ENCODE peak calls at places on chromosomes 7 and 10, in four cellular contexts. One of them, this sample, is unnamed.

GRCh38 chr7:123410273-123410928 is 124.0 kb downstream of the IQUB start:
- DNase-seq in endothelial cell of umbilical vein: peak; percentile 29
- DNase-seq in foreskin fibroblast: no peak
- DNase-seq in H9: no peak
- DNase-seq in this sample: no peak

GRCh38 chr7:139823855-139824670 is 5.0 kb upstream of the TBXAS1 start:
- DNase-seq in H9: no peak
- DNase-seq in endothelial cell of umbilical vein: no peak
- DNase-seq in foreskin fibroblast: peak; percentile 46
- DNase-seq in this sample: no peak

GRCh38 chr7:26365077-26365896 is 73.6 kb downstream of the SNX10 start:
- DNase-seq in endothelial cell of umbilical vein: peak; percentile 88
- DNase-seq in H9: no peak
- DNase-seq in foreskin fibroblast: peak; percentile 82
- DNase-seq in this sample: peak; percentile 38

GRCh38 chr7:65722361-65722792 is 150.5 kb upstream of the VKORC1L1 start:
- DNase-seq in H9: peak; percentile 80
- DNase-seq in foreskin fibroblast: peak; percentile 56
- DNase-seq in endothelial cell of umbilical vein: peak; percentile 28
- DNase-seq in this sample: no peak

GRCh38 chr7:139683137-139683871 is 94.5 kb downstream of the HIPK2 start:
- DNase-seq in endothelial cell of umbilical vein: no peak
- DNase-seq in foreskin fibroblast: peak; percentile 60
- DNase-seq in H9: no peak
- DNase-seq in this sample: no peak

GRCh38 chr7:33853361-33854062 is 51.8 kb upstream of the BMPER start:
- DNase-seq in endothelial cell of umbilical vein: no peak
- DNase-seq in H9: no peak
- DNase-seq in foreskin fibroblast: peak; percentile 95
- DNase-seq in this sample: no peak

GRCh38 chr7:77627307-77627671 is 69.0 kb upstream of the RSBN1L start:
- DNase-seq in endothelial cell of umbilical vein: no peak
- DNase-seq in foreskin fibroblast: no peak
- DNase-seq in H9: no peak
- DNase-seq in this sample: no peak

GRCh38 chr7:144818516-144818915 is 17.3 kb downstream of the TPK1 start:
- DNase-seq in H9: no peak
- DNase-seq in endothelial cell of umbilical vein: peak; percentile 46
- DNase-seq in foreskin fibroblast: no peak
- DNase-seq in this sample: no peak

GRCh38 chr7:70539196-70539595 is 592.7 kb upstream of the GALNT17 start:
- DNase-seq in H9: no peak
- DNase-seq in endothelial cell of umbilical vein: no peak
- DNase-seq in foreskin fibroblast: no peak
- DNase-seq in this sample: no peak

GRCh38 chr7:22150221-22150620 is 204.5 kb upstream of the CDCA7L start:
- DNase-seq in H9: no peak
- DNase-seq in foreskin fibroblast: no peak
- DNase-seq in endothelial cell of umbilical vein: peak; percentile 43
- DNase-seq in this sample: no peak

GRCh38 chr10:22253578-22253882 is 35.7 kb upstream of the EBLN1 start:
- DNase-seq in endothelial cell of umbilical vein: peak; percentile 6
- DNase-seq in foreskin fibroblast: peak; percentile 24
- DNase-seq in H9: no peak
- DNase-seq in this sample: no peak

GRCh38 chr10:47351899-47352815 is 4.0 kb downstream of the RBP3 start:
- DNase-seq in foreskin fibroblast: no peak
- DNase-seq in endothelial cell of umbilical vein: no peak
- DNase-seq in H9: peak; percentile 44
- DNase-seq in this sample: no peak

GRCh38 chr10:33240931-33241330 is 93.5 kb downstream of the NRP1 start:
- DNase-seq in foreskin fibroblast: peak; percentile 81
- DNase-seq in H9: no peak
- DNase-seq in endothelial cell of umbilical vein: no peak
- DNase-seq in this sample: peak; percentile 68

GRCh38 chr7:105614341-105614840 is 33.1 kb upstream of the EFCAB10 start:
- DNase-seq in H9: no peak
- DNase-seq in foreskin fibroblast: no peak
- DNase-seq in endothelial cell of umbilical vein: no peak
- DNase-seq in this sample: no peak

GRCh38 chr7:118109607-118110006 is 74.4 kb upstream of the LSM8 start:
- DNase-seq in endothelial cell of umbilical vein: no peak
- DNase-seq in H9: no peak
- DNase-seq in foreskin fibroblast: no peak
- DNase-seq in this sample: no peak

GRCh38 chr7:6536899-6537298 is 14.4 kb downstream of the GRID2IP start:
- DNase-seq in foreskin fibroblast: no peak
- DNase-seq in H9: peak; percentile 94
- DNase-seq in endothelial cell of umbilical vein: no peak
- DNase-seq in this sample: no peak

GRCh38 chr7:104971290-104972071 is 42.5 kb upstream of the KMT2E start:
- DNase-seq in H9: no peak
- DNase-seq in endothelial cell of umbilical vein: peak; percentile 78
- DNase-seq in foreskin fibroblast: peak; percentile 78
- DNase-seq in this sample: no peak

GRCh38 chr7:106346678-106347217 is 62.0 kb upstream of the NAMPT start:
- DNase-seq in endothelial cell of umbilical vein: peak; percentile 7
- DNase-seq in foreskin fibroblast: peak; percentile 94
- DNase-seq in H9: no peak
- DNase-seq in this sample: peak; percentile 83

GRCh38 chr10:22988581-22989360 is 60.9 kb downstream of the ARMC3 start:
- DNase-seq in H9: no peak
- DNase-seq in endothelial cell of umbilical vein: peak; percentile 71
- DNase-seq in foreskin fibroblast: peak; percentile 81
- DNase-seq in this sample: no peak

GRCh38 chr7:150806863-150807262 is 6.3 kb downstream of the TMEM176A start:
- DNase-seq in foreskin fibroblast: no peak
- DNase-seq in endothelial cell of umbilical vein: no peak
- DNase-seq in H9: no peak
- DNase-seq in this sample: no peak
- TF ChIP-seq CTCF in foreskin fibroblast: no peak
- TF ChIP-seq CTCF in endothelial cell of umbilical vein: no peak
- TF ChIP-seq CTCF in H9: no peak
- TF ChIP-seq CTCF in this sample: no peak

GRCh38 chr10:123897146-123897545 is 5.5 kb upstream of the CPXM2 start:
- DNase-seq in foreskin fibroblast: no peak
- DNase-seq in H9: no peak
- DNase-seq in endothelial cell of umbilical vein: no peak
- DNase-seq in this sample: no peak
- TF ChIP-seq CTCF in foreskin fibroblast: peak; percentile 7
- TF ChIP-seq CTCF in H9: peak; percentile 81
- TF ChIP-seq CTCF in endothelial cell of umbilical vein: no peak
- TF ChIP-seq CTCF in this sample: peak; percentile 15

DNA sequence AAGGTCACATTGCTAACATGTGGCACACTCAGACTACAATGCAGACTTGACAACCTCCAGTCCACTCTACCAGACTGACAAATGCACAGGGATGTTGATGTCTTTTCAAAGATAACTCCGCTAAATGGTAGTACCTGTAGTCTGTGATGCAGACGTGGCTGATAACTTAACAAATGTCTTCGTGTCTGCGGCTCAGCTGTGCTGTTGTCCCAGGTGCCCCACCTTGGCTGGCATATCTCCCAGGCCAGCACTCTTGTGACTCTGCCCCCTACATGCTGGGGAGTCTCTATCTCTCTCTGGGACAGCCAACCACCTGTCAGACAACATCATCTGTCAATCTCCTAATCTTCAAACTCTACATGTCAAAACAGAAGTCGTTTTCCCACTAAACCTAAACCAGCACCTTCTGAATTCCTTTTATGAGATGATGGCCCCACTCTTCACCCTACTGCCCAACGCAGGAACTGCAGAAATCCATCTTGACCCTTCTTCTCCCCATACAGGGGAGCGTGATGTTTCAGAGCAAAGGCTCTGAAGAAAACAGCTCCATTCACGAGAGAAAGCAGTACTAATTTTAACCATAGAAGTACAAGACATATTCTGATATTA is 156.4 kb downstream of the USP6NL start:
- DNase-seq in H9: peak; percentile 37
- DNase-seq in endothelial cell of umbilical vein: no peak
- DNase-seq in foreskin fibroblast: no peak
- DNase-seq in this sample: no peak
- TF ChIP-seq CTCF in H9: peak; percentile 63
- TF ChIP-seq CTCF in endothelial cell of umbilical vein: no peak
- TF ChIP-seq CTCF in foreskin fibroblast: no peak
- TF ChIP-seq CTCF in this sample: no peak

GRCh38 chr10:86585726-86586048 is 64.1 kb upstream of the WAPL start:
- DNase-seq in foreskin fibroblast: no peak
- DNase-seq in H9: no peak
- DNase-seq in endothelial cell of umbilical vein: no peak
- DNase-seq in this sample: no peak
- TF ChIP-seq CTCF in foreskin fibroblast: no peak
- TF ChIP-seq CTCF in H9: no peak
- TF ChIP-seq CTCF in endothelial cell of umbilical vein: no peak
- TF ChIP-seq CTCF in this sample: no peak

GRCh38 chr10:71718165-71718678 is 1.4 kb downstream of the C10orf105 start:
- DNase-seq in foreskin fibroblast: no peak
- DNase-seq in H9: no peak
- DNase-seq in endothelial cell of umbilical vein: no peak
- DNase-seq in this sample: no peak

GRCh38 chr10:71716406-71716805 is 3.2 kb downstream of the C10orf105 start:
- DNase-seq in foreskin fibroblast: no peak
- DNase-seq in H9: no peak
- DNase-seq in endothelial cell of umbilical vein: no peak
- DNase-seq in this sample: no peak

GRCh38 chr10:71715860-71716259 is 3.7 kb downstream of the C10orf105 start:
- DNase-seq in foreskin fibroblast: no peak
- DNase-seq in endothelial cell of umbilical vein: no peak
- DNase-seq in H9: no peak
- DNase-seq in this sample: no peak

GRCh38 chr10:71717756-71718065 is 1.9 kb downstream of the C10orf105 start:
- DNase-seq in endothelial cell of umbilical vein: no peak
- DNase-seq in H9: no peak
- DNase-seq in foreskin fibroblast: no peak
- DNase-seq in this sample: no peak

DNA sequence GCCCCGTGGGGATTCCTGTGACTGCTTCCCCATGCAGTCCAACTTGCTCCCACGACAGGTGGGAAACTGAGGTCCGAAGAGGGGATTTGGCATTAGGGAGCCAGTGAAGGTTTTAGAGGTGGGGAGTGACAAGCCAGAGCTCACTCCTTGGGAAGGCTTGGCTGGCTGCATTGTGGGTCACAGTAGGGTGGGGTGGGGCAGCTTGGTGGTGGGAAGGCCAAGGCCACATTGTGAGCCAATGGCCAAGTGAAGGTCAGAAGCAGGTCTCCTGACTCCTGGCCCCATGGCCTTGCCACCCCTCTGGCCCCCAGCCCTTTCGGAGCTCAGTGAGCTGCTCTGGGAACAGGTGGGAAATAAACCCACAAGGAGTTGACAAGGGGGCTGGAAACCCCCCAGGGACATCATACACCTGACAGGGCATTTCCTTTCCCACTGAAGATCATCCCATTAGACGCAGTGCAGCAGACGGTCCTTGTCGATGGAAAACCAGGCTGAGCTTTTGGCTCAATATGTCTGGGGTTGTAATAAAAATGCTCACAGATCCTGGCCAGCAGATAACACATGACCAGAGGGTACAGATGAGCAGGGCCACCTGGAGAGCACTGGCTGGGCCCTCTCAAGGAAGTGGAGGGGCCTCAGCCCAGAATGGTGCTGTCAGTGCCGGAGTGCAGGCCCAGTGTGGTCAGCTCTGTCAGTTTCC is 2.4 kb downstream of the C10orf105 start:
- DNase-seq in foreskin fibroblast: no peak
- DNase-seq in H9: no peak
- DNase-seq in endothelial cell of umbilical vein: no peak
- DNase-seq in this sample: no peak
- TF ChIP-seq CTCF in foreskin fibroblast: no peak
- TF ChIP-seq CTCF in H9: no peak
- TF ChIP-seq CTCF in endothelial cell of umbilical vein: no peak
- TF ChIP-seq CTCF in this sample: no peak

GRCh38 chr10:60916025-60916424 is 28.0 kb downstream of the RHOBTB1 start:
- DNase-seq in foreskin fibroblast: no peak
- DNase-seq in endothelial cell of umbilical vein: no peak
- DNase-seq in H9: peak; percentile 43
- DNase-seq in this sample: no peak
- TF ChIP-seq CTCF in foreskin fibroblast: no peak
- TF ChIP-seq CTCF in endothelial cell of umbilical vein: no peak
- TF ChIP-seq CTCF in H9: peak; percentile 58
- TF ChIP-seq CTCF in this sample: no peak

DNA sequence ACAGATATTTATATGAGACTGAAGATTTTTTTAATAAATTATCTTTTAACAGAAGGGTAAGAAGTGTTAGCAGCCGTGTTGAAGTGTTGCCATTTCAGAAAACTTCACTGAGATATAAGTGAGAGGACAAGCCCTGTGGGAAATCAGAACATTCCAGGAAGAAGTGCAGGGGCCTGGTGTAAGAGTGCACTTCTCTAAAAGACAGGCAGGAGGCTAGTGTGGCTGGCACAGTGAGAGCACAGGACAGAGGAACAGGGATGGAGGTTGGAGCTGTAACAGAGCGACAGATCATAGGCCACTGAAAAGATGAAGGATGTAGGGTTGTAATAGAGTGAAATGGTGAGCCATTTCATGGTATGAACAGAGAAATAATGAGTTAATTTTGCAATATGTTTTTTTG is 608.9 kb downstream of the SORCS1 start:
- DNase-seq in endothelial cell of umbilical vein: no peak
- DNase-seq in H9: no peak
- DNase-seq in foreskin fibroblast: peak; percentile 35
- DNase-seq in this sample: no peak
- TF ChIP-seq CTCF in endothelial cell of umbilical vein: no peak
- TF ChIP-seq CTCF in H9: peak; percentile 43
- TF ChIP-seq CTCF in foreskin fibroblast: no peak
- TF ChIP-seq CTCF in this sample: no peak

GRCh38 chr10:122981066-122981464 is 864 bp downstream of the PSTK start:
- DNase-seq in H9: no peak
- DNase-seq in endothelial cell of umbilical vein: peak; percentile 39
- DNase-seq in foreskin fibroblast: peak; percentile 71
- DNase-seq in this sample: peak; percentile 12
- TF ChIP-seq CTCF in H9: peak; percentile 65
- TF ChIP-seq CTCF in endothelial cell of umbilical vein: no peak
- TF ChIP-seq CTCF in foreskin fibroblast: peak; percentile 43
- TF ChIP-seq CTCF in this sample: peak; percentile 57